ENCODE peak calls at places on chromosomes 2 and 18, in five cellular contexts. N is esophagus squamous epithelium, K is choroid plexus epithelial cell, V is adrenal gland, P is epithelial cell of esophagus. E is an unnamed sample.

GRCh38 chr2:229835601-229836283 is 86.1 kb downstream of the TRIP12 start:
- DNase-seq in N (no peak), K (peak), V (no peak), P (peak), E (no peak)

GRCh38 chr2:77161009-77161408 is 361.2 kb downstream of the LRRTM4 start:
- DNase-seq in N (no peak), K (peak), V (no peak), P (peak), E (no peak)

GRCh38 chr18:13375302-13376255 is 157.0 kb downstream of the LDLRAD4 start:
- DNase-seq in N (no peak), K (peak), V (peak), P (peak), E (peak)

GRCh38 chr2:101403745-101404144 is 16.4 kb upstream of the CREG2 start:
- DNase-seq in N (no peak), K (no peak), V (no peak), P (no peak), E (no peak)

GRCh38 chr2:213069531-213069930 is 81.9 kb downstream of the IKZF2 start:
- DNase-seq in N (no peak), K (no peak), V (no peak), P (no peak), E (no peak)

GRCh38 chr18:12944724-12945123 is 3.1 kb upstream of the SEH1L start:
- DNase-seq in N (no peak), K (peak), V (peak), P (no peak), E (peak)

GRCh38 chr2:27322301-27322765 is 564 bp downstream of the MPV17 start:
- DNase-seq in N (no peak), K (peak), V (peak), P (peak), E (no peak)

GRCh38 chr18:63160172-63160995 is 159.2 kb downstream of the BCL2 start:
- DNase-seq in N (no peak), K (no peak), V (no peak), P (peak), E (no peak)

GRCh38 chr2:237708491-237708890 is 81.1 kb downstream of the LRRFIP1 start:
- DNase-seq in N (no peak), K (no peak), V (peak), P (no peak), E (no peak)

GRCh38 chr18:62716679-62717058 is 1.3 kb downstream of the PHLPP1 start:
- DNase-seq in N (no peak), K (peak), V (peak), P (no peak), E (no peak)

GRCh38 chr2:49146412-49146811 is 7.9 kb downstream of the FSHR start:
- DNase-seq in N (no peak), K (no peak), V (no peak), P (no peak), E (no peak)

GRCh38 chr2:28603821-28604220 is 108.0 kb downstream of the PLB1 start:
- DNase-seq in N (no peak), K (no peak), V (no peak), P (no peak), E (no peak)

GRCh38 chr2:219576505-219577388 is 4.6 kb downstream of the INHA start:
- DNase-seq in N (no peak), K (no peak), V (no peak), P (peak), E (no peak)

GRCh38 chr18:45841060-45841764 is 15.7 kb downstream of the SIGLEC15 start:
- DNase-seq in N (no peak), K (no peak), V (no peak), P (no peak), E (no peak)

GRCh38 chr2:214156971-214157370 is 253.9 kb upstream of the VWC2L start:
- DNase-seq in N (no peak), K (no peak), V (no peak), P (peak), E (no peak)

GRCh38 chr2:215434447-215435260 is 1.2 kb downstream of the FN1 start:
- DNase-seq in N (no peak), K (peak), V (no peak), P (no peak), E (no peak)

GRCh38 chr18:33210575-33211189 is 229.8 kb downstream of the CCDC178 start:
- DNase-seq in N (no peak), K (peak), V (no peak), P (peak), E (no peak)

GRCh38 chr18:36031407-36031806 is 36.0 kb downstream of the RPRD1A start:
- DNase-seq in N (no peak), K (no peak), V (no peak), P (no peak), E (no peak)

GRCh38 chr2:32423536-32423935 is 66.7 kb downstream of the BIRC6 start:
- DNase-seq in N (no peak), K (no peak), V (no peak), P (no peak), E (no peak)

GRCh38 chr2:3168230-3168891 is 209.3 kb downstream of the EIPR1 start:
- DNase-seq in N (no peak), K (peak), V (no peak), P (peak), E (no peak)

GRCh38 chr2:9178905-9179571 is 27.6 kb upstream of the ASAP2 start:
- DNase-seq in N (no peak), K (peak), V (peak), P (peak), E (no peak)

GRCh38 chr2:153105829-153106578 is 372.6 kb downstream of the RPRM start:
- DNase-seq in N (no peak), K (no peak), V (peak), P (peak), E (no peak)

GRCh38 chr18:79784965-79785770 is 12.6 kb upstream of the KCNG2 start:
- DNase-seq in N (no peak), K (peak), V (no peak), P (no peak), E (no peak)

GRCh38 chr18:65791753-65792152 is 40.9 kb downstream of the CDH7 start:
- DNase-seq in N (no peak), K (no peak), V (no peak), P (no peak), E (no peak)

GRCh38 chr2:7024261-7024660 is 107.0 kb downstream of the RNF144A start:
- DNase-seq in N (no peak), K (no peak), V (peak), P (no peak), E (no peak)

GRCh38 chr2:145654156-145654555 is 1134.2 kb upstream of the ZEB2 start:
- DNase-seq in N (no peak), K (no peak), V (no peak), P (peak), E (no peak)

DNA sequence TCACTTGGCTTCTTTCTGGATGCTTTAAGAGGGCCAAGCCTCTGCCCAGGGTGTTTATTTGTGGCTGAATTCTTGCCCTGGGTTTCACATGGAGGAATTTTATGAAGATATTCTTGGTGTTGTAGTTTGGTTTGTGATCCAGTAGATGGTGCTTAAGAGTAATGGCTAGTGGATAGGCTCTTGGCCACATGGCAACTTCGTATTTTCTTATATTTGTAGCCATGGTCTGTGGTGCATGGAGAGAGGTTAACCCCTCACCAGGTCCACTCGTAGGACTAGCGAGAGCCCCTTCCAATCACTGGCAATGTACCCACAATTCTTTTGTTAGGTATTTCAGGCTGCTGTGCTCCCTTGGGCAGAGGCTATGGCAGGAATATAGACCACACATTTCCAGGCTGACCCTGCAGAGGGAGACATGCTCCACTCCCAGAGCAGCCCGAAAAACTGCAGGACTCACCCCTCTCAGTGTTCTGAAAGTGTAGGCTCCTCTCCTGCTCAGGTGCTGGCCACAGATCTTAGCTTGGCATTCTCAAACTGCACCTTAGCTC is 582.1 kb upstream of the SETBP1 start:
- DNase-seq in N (no peak), K (peak), V (no peak), P (peak), E (no peak)
- TF ChIP-seq CTCF in N (peak), K (peak), V (peak), P (peak), E (no peak)

GRCh38 chr2:149613712-149614111 is 26.1 kb upstream of the MMADHC start:
- DNase-seq in N (no peak), K (peak), V (no peak), P (no peak), E (no peak)

GRCh38 chr2:149622343-149622742 is 34.8 kb upstream of the MMADHC start:
- DNase-seq in N (no peak), K (no peak), V (no peak), P (no peak), E (no peak)

GRCh38 chr2:149612122-149612521 is 24.5 kb upstream of the MMADHC start:
- DNase-seq in N (no peak), K (peak), V (no peak), P (peak), E (no peak)

GRCh38 chr2:149617476-149617875 is 29.9 kb upstream of the MMADHC start:
- DNase-seq in N (no peak), K (peak), V (no peak), P (peak), E (no peak)

DNA sequence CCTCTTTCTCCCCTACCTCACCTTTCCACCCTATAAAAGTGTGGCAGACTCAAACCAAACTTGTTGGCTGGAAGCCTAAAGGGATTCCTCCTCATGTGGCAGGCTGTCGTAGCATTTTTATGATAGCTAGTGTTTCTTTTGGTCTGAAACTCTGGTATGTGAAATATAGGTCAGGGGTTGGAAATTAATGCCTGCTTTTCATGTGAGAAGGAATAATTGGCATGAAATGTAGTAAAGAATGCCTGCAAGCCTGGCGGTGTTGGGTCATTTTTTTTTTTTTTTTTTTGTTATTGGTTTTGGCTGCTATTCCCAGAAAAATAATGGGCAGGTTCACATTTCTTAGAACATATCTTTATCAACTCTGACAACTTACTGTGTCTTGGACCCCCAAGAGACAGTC is 29.5 kb upstream of the MMADHC start:
- DNase-seq in N (no peak), K (peak), V (no peak), P (no peak), E (no peak)
- TF ChIP-seq CTCF in N (no peak), K (no peak), V (no peak), P (no peak), E (no peak)

GRCh38 chr2:180360283-180360618 is 353.2 kb upstream of the CWC22 start:
- DNase-seq in N (no peak), K (no peak), V (no peak), P (no peak), E (no peak)

GRCh38 chr2:180356676-180357075 is 349.6 kb upstream of the CWC22 start:
- DNase-seq in N (no peak), K (no peak), V (no peak), P (no peak), E (no peak)

GRCh38 chr2:180358458-180358857 is 351.4 kb upstream of the CWC22 start:
- DNase-seq in N (no peak), K (no peak), V (no peak), P (no peak), E (no peak)

GRCh38 chr2:180364719-180365118 is 357.6 kb upstream of the CWC22 start:
- DNase-seq in N (no peak), K (no peak), V (no peak), P (no peak), E (no peak)

DNA sequence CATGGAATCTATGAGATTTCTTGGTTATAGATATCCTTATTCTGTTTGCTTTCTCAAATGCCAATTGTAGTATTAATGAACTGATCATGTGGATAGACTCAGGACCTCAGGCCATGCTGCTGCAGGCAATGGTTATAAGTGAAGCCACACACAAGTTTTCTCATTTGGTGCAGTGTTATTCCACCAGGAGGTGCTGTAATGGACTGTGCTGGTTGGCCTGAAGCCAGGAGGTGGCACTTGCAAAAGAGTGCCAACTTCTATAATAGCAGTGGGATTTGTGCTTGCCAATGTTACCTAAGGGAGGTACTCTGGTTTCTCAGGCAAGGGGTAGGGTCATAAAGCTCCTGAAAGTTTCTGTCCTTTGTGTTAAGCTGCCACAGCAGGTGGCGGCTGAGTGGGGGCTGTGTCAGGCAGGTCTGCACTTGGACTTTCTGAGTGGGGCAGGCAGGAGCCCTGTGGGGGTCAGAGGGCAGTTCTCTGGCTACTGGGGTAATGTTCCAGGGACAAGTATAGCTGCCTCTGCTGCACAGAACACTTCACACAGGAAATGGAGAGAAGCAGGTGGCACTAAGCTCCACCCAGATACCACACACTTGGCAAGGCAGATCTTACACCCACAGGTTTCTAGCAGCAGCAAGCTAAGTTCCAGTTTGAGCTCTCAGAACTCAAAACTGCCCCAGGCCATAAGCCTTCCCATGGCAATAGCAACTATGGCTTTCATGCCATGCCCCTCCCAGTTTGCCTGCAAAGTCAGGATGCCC is 352.6 kb upstream of the CWC22 start:
- DNase-seq in N (no peak), K (no peak), V (no peak), P (peak), E (no peak)
- TF ChIP-seq CTCF in N (peak), K (peak), V (no peak), P (peak), E (no peak)

GRCh38 chr2:10814571-10815331 is 2.2 kb upstream of the PDIA6 start:
- DNase-seq in N (no peak), K (no peak), V (peak), P (no peak), E (no peak)
- TF ChIP-seq CTCF in N (no peak), K (peak), V (no peak), P (no peak), E (no peak)

DNA sequence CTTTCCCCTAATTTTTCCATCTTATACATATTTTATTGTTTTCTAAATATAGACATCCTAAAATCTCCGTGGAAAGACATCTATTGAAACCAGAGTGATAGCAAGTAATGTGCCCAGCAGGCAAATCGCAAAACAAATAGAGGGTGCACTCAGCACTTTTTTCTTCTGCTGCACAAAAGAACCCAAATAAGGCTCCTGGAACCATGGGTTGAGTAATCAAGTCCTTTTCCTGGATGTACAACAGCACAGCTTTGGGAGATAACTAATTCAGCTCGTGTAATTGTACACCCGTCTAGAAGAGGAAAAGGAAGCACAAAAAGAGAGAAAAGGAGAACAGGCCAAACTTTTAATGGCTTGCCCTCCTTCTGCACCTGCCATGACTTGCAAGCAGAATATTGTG is 126.9 kb upstream of the TLK1 start:
- DNase-seq in N (no peak), K (peak), V (no peak), P (peak), E (no peak)
- TF ChIP-seq CTCF in N (no peak), K (no peak), V (no peak), P (no peak), E (no peak)

DNA sequence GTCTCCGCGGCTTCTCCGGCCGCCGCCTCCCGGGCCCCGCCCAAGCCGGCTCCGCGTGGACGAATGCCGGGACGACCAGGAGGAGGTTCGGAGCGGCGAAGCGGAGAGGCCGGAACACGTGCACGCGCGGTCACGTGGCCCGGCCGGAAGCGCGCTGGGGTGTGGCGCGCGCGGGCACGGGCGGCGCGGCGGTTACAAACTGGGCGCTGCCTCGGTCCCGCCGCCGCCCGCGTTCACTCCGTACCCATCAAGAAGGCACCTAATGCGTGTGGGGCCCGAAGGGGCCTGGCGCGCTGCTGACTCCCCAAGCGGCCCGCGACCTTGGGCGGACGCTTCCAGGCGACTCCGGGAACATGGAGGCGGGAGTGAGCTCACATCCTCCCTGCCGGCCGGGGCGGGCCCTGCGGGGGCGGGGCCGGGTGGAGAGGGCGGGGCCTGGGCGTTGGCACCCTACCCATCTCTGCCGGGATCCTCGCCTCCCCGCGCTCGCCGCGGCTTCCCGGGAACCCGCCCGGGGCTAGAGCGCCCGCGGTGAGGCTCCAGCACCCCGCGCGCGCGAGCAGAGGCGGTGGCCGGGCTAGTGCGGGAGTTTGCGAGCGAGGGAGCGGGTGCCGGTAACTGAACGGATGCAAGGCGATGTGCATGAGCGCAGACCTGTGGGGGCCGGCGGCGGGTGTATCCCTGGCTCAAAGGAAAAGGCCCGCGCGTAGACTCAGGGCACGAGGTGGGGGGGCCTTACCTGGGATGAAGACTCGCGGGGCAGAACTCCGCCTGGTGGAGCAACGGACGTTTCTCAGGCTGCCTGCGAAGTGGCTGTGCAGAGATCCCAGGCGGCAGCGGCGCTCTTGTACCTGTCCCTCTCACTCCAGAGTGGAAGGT is at the start of gene TMEM185B:
- DNase-seq in N (no peak), K (peak), V (peak), P (peak), E (peak)
- TF ChIP-seq CTCF in N (peak), K (peak), V (peak), P (peak), E (no peak)

E was measured in lung.